ENCODE peak calls at places on chromosome 14, in five cellular contexts. X, I, H, T and J are unnamed samples.
A peak's percentile ranks its signal among the peaks of the same experiment; 100 is the strongest.

GRCh38 chr14:105351410-105351809 is 36.9 kb downstream of the PACS2 start:
- DNase-seq in X (no peak), I (no peak), H (no peak), T (no peak), J (no peak)

GRCh38 chr14:85038526-85038925 is 491.4 kb upstream of the FLRT2 start:
- DNase-seq in X (no peak), I (no peak), H (no peak), T (no peak), J (peak; percentile 41)

GRCh38 chr14:26415618-26416123 is 182.2 kb downstream of the NOVA1 start:
- DNase-seq in X (no peak), I (no peak), H (peak; percentile 64), T (no peak), J (no peak)

GRCh38 chr14:73613046-73613383 is 698 bp downstream of the ACOT6 start:
- DNase-seq in X (no peak), I (no peak), H (no peak), T (no peak), J (no peak)

GRCh38 chr14:89912667-89913211 is 41.8 kb downstream of the EFCAB11 start:
- DNase-seq in X (no peak), I (no peak), H (no peak), T (no peak), J (peak; percentile 71)

GRCh38 chr14:102495482-102496330 is 13.9 kb downstream of the ANKRD9 start:
- DNase-seq in X (no peak), I (no peak), H (no peak), T (no peak), J (no peak)

GRCh38 chr14:105439710-105440553 is 20.3 kb downstream of the MTA1 start:
- DNase-seq in X (no peak), I (no peak), H (peak; percentile 72), T (no peak), J (peak; percentile 89)

GRCh38 chr14:39276005-39276404 is 42.3 kb downstream of the MIA2 start:
- DNase-seq in X (no peak), I (no peak), H (no peak), T (no peak), J (no peak)

GRCh38 chr14:103607039-103607668 is 21.9 kb upstream of the KLC1 start:
- DNase-seq in X (peak; percentile 71), I (peak; percentile 41), H (peak; percentile 43), T (peak; percentile 14), J (peak; percentile 97)

GRCh38 chr14:67510836-67511235 is 22.3 kb upstream of the PLEKHH1 start:
- DNase-seq in X (no peak), I (no peak), H (no peak), T (no peak), J (no peak)

GRCh38 chr14:29016050-29016900 is 249.7 kb downstream of the FOXG1 start:
- DNase-seq in X (peak; percentile 8), I (no peak), H (no peak), T (no peak), J (peak; percentile 63)